ENCODE peak calls at places on chromosomes 16 and 17, in five cellular contexts. One of them, this sample, is unnamed.
A peak's percentile ranks its signal among the peaks of the same experiment; 100 is the strongest.

GRCh38 chr17:42484304-42484703 is 25.6 kb downstream of the ATP6V0A1 start:
- DNase-seq in stimulated activated naive CD8-positive, alpha-beta T cell treated with anti-CD3 and anti-CD28 coated beads, Interleukin-15, amount 100 ng/mL, for 72 hours: peak; percentile 88
- DNase-seq in HTR-8/SVneo: no peak
- DNase-seq in retina: no peak
- DNase-seq in astrocyte of the spinal cord: no peak
- DNase-seq in this sample: peak; percentile 59

GRCh38 chr17:68777243-68777855 is 176.2 kb upstream of the FAM20A start:
- DNase-seq in HTR-8/SVneo: peak; percentile 63
- DNase-seq in astrocyte of the spinal cord: peak; percentile 80
- DNase-seq in retina: peak; percentile 72
- DNase-seq in stimulated activated naive CD8-positive, alpha-beta T cell treated with anti-CD3 and anti-CD28 coated beads, Interleukin-15, amount 100 ng/mL, for 72 hours: no peak
- DNase-seq in this sample: no peak

GRCh38 chr17:78449983-78450382 is 71.5 kb downstream of the PGS1 start:
- DNase-seq in HTR-8/SVneo: no peak
- DNase-seq in astrocyte of the spinal cord: no peak
- DNase-seq in stimulated activated naive CD8-positive, alpha-beta T cell treated with anti-CD3 and anti-CD28 coated beads, Interleukin-15, amount 100 ng/mL, for 72 hours: no peak
- DNase-seq in retina: no peak
- DNase-seq in this sample: no peak

GRCh38 chr16:59878479-59878878 is 1144.4 kb upstream of the GOT2 start:
- DNase-seq in astrocyte of the spinal cord: peak; percentile 79
- DNase-seq in stimulated activated naive CD8-positive, alpha-beta T cell treated with anti-CD3 and anti-CD28 coated beads, Interleukin-15, amount 100 ng/mL, for 72 hours: no peak
- DNase-seq in retina: no peak
- DNase-seq in HTR-8/SVneo: no peak
- DNase-seq in this sample: no peak

GRCh38 chr16:88993006-88993787 is 16.2 kb upstream of the CBFA2T3 start:
- DNase-seq in HTR-8/SVneo: no peak
- DNase-seq in stimulated activated naive CD8-positive, alpha-beta T cell treated with anti-CD3 and anti-CD28 coated beads, Interleukin-15, amount 100 ng/mL, for 72 hours: no peak
- DNase-seq in astrocyte of the spinal cord: no peak
- DNase-seq in retina: peak; percentile 80
- DNase-seq in this sample: no peak

GRCh38 chr16:85004587-85005205 is 6.6 kb downstream of the ZDHHC7 start:
- DNase-seq in astrocyte of the spinal cord: peak; percentile 93
- DNase-seq in stimulated activated naive CD8-positive, alpha-beta T cell treated with anti-CD3 and anti-CD28 coated beads, Interleukin-15, amount 100 ng/mL, for 72 hours: no peak
- DNase-seq in retina: no peak
- DNase-seq in HTR-8/SVneo: peak; percentile 85
- DNase-seq in this sample: no peak

GRCh38 chr16:51577621-51578303 is 426.7 kb upstream of the SALL1 start:
- DNase-seq in HTR-8/SVneo: no peak
- DNase-seq in astrocyte of the spinal cord: peak; percentile 9
- DNase-seq in retina: no peak
- DNase-seq in stimulated activated naive CD8-positive, alpha-beta T cell treated with anti-CD3 and anti-CD28 coated beads, Interleukin-15, amount 100 ng/mL, for 72 hours: no peak
- DNase-seq in this sample: peak; percentile 70

GRCh38 chr17:37490638-37491614 is 1.2 kb downstream of the DUSP14 start:
- DNase-seq in stimulated activated naive CD8-positive, alpha-beta T cell treated with anti-CD3 and anti-CD28 coated beads, Interleukin-15, amount 100 ng/mL, for 72 hours: peak; percentile 14
- DNase-seq in astrocyte of the spinal cord: peak; percentile 87
- DNase-seq in retina: peak; percentile 36
- DNase-seq in HTR-8/SVneo: peak; percentile 91
- DNase-seq in this sample: peak; percentile 8

GRCh38 chr17:30091771-30092170 is 24.8 kb upstream of the NSRP1 start:
- DNase-seq in astrocyte of the spinal cord: peak; percentile 69
- DNase-seq in retina: no peak
- DNase-seq in stimulated activated naive CD8-positive, alpha-beta T cell treated with anti-CD3 and anti-CD28 coated beads, Interleukin-15, amount 100 ng/mL, for 72 hours: no peak
- DNase-seq in HTR-8/SVneo: peak; percentile 49
- DNase-seq in this sample: no peak

GRCh38 chr16:22188595-22189442 is 17.3 kb upstream of the EEF2K start:
- DNase-seq in HTR-8/SVneo: peak; percentile 62
- DNase-seq in astrocyte of the spinal cord: peak; percentile 91
- DNase-seq in retina: peak; percentile 74
- DNase-seq in stimulated activated naive CD8-positive, alpha-beta T cell treated with anti-CD3 and anti-CD28 coated beads, Interleukin-15, amount 100 ng/mL, for 72 hours: peak; percentile 71
- DNase-seq in this sample: peak; percentile 38

GRCh38 chr17:38881600-38882191 is 11.8 kb downstream of the LASP1 start:
- DNase-seq in HTR-8/SVneo: no peak
- DNase-seq in stimulated activated naive CD8-positive, alpha-beta T cell treated with anti-CD3 and anti-CD28 coated beads, Interleukin-15, amount 100 ng/mL, for 72 hours: peak; percentile 85
- DNase-seq in retina: peak; percentile 80
- DNase-seq in astrocyte of the spinal cord: peak; percentile 75
- DNase-seq in this sample: no peak

This sample was measured in NK-92 treated with Interleukin-12 subunit alpha and Interleukin-12 subunit beta, amount 100 ng/mL, for 24 hours.